ENCODE peak calls at places on chromosomes 4 and X, in nine cellular contexts. One of them, this sample, is unnamed.

GRCh38 chrX:74349387-74349786 is 45.4 kb downstream of the ZCCHC13 start:
- DNase-seq in neural progenitor cell: no peak
- DNase-seq in MM.1S: no peak
- DNase-seq in NCI-H1105 treated with DMSO at 0.1 percent for 48 hours: no peak
- DNase-seq in nephron progenitor cell: no peak
- DNase-seq in NCI-H1694: no peak
- DNase-seq in fibroblast of the conjunctiva: peak; percentile 41
- DNase-seq in LoVo: peak; percentile 4
- DNase-seq in tibial artery: no peak
- DNase-seq in this sample: no peak

GRCh38 chr4:83993774-83994173 is 457.9 kb downstream of the GPAT3 start:
- DNase-seq in fibroblast of the conjunctiva: no peak
- DNase-seq in nephron progenitor cell: peak; percentile 16
- DNase-seq in tibial artery: no peak
- DNase-seq in MM.1S: no peak
- DNase-seq in NCI-H1105 treated with DMSO at 0.1 percent for 48 hours: no peak
- DNase-seq in neural progenitor cell: peak; percentile 69
- DNase-seq in NCI-H1694: no peak
- DNase-seq in LoVo: no peak
- DNase-seq in this sample: peak; percentile 9

GRCh38 chrX:34382416-34382815 is 250.3 kb upstream of the FAM47A start:
- DNase-seq in fibroblast of the conjunctiva: peak; percentile 56
- DNase-seq in NCI-H1105 treated with DMSO at 0.1 percent for 48 hours: no peak
- DNase-seq in NCI-H1694: no peak
- DNase-seq in neural progenitor cell: no peak
- DNase-seq in LoVo: no peak
- DNase-seq in tibial artery: no peak
- DNase-seq in nephron progenitor cell: no peak
- DNase-seq in MM.1S: no peak
- DNase-seq in this sample: no peak

GRCh38 chrX:63657821-63658220 is 127.2 kb downstream of the ARHGEF9 start:
- DNase-seq in nephron progenitor cell: no peak
- DNase-seq in MM.1S: no peak
- DNase-seq in tibial artery: peak; percentile 77
- DNase-seq in neural progenitor cell: no peak
- DNase-seq in NCI-H1105 treated with DMSO at 0.1 percent for 48 hours: no peak
- DNase-seq in NCI-H1694: no peak
- DNase-seq in LoVo: no peak
- DNase-seq in fibroblast of the conjunctiva: peak; percentile 28
- DNase-seq in this sample: no peak

GRCh38 chr4:101527186-101527585 is 179.9 kb upstream of the PPP3CA start:
- DNase-seq in LoVo: no peak
- DNase-seq in neural progenitor cell: no peak
- DNase-seq in MM.1S: peak; percentile 71
- DNase-seq in NCI-H1694: no peak
- DNase-seq in nephron progenitor cell: no peak
- DNase-seq in fibroblast of the conjunctiva: no peak
- DNase-seq in tibial artery: no peak
- DNase-seq in NCI-H1105 treated with DMSO at 0.1 percent for 48 hours: no peak
- DNase-seq in this sample: peak; percentile 56

GRCh38 chr4:40550900-40551546 is 78.6 kb downstream of the RBM47 start:
- DNase-seq in tibial artery: no peak
- DNase-seq in fibroblast of the conjunctiva: peak; percentile 32
- DNase-seq in NCI-H1694: no peak
- DNase-seq in LoVo: peak; percentile 59
- DNase-seq in nephron progenitor cell: no peak
- DNase-seq in neural progenitor cell: peak; percentile 24
- DNase-seq in MM.1S: peak; percentile 89
- DNase-seq in NCI-H1105 treated with DMSO at 0.1 percent for 48 hours: no peak
- DNase-seq in this sample: peak; percentile 84

GRCh38 chr4:43275779-43276178 is 383.3 kb downstream of the GRXCR1 start:
- DNase-seq in nephron progenitor cell: no peak
- DNase-seq in neural progenitor cell: no peak
- DNase-seq in MM.1S: no peak
- DNase-seq in tibial artery: no peak
- DNase-seq in NCI-H1694: no peak
- DNase-seq in fibroblast of the conjunctiva: no peak
- DNase-seq in LoVo: no peak
- DNase-seq in NCI-H1105 treated with DMSO at 0.1 percent for 48 hours: no peak
- DNase-seq in this sample: no peak

GRCh38 chr4:86730310-86730709 is 118.9 kb downstream of the SLC10A6 start:
- DNase-seq in tibial artery: no peak
- DNase-seq in nephron progenitor cell: peak; percentile 5
- DNase-seq in neural progenitor cell: peak; percentile 24
- DNase-seq in MM.1S: no peak
- DNase-seq in fibroblast of the conjunctiva: no peak
- DNase-seq in LoVo: no peak
- DNase-seq in NCI-H1105 treated with DMSO at 0.1 percent for 48 hours: no peak
- DNase-seq in NCI-H1694: no peak
- DNase-seq in this sample: peak; percentile 53

GRCh38 chrX:116873678-116874077 is 410.9 kb upstream of the CT83 start:
- DNase-seq in NCI-H1105 treated with DMSO at 0.1 percent for 48 hours: no peak
- DNase-seq in fibroblast of the conjunctiva: peak; percentile 41
- DNase-seq in tibial artery: no peak
- DNase-seq in NCI-H1694: no peak
- DNase-seq in nephron progenitor cell: no peak
- DNase-seq in LoVo: no peak
- DNase-seq in neural progenitor cell: no peak
- DNase-seq in MM.1S: no peak
- DNase-seq in this sample: no peak

GRCh38 chrX:16114640-16115039 is 8.7 kb upstream of the GRPR start:
- DNase-seq in neural progenitor cell: no peak
- DNase-seq in NCI-H1694: no peak
- DNase-seq in fibroblast of the conjunctiva: peak; percentile 67
- DNase-seq in MM.1S: no peak
- DNase-seq in LoVo: no peak
- DNase-seq in nephron progenitor cell: no peak
- DNase-seq in tibial artery: no peak
- DNase-seq in NCI-H1105 treated with DMSO at 0.1 percent for 48 hours: no peak
- DNase-seq in this sample: peak; percentile 25

GRCh38 chr4:140691369-140691768 is 64.8 kb downstream of the TBC1D9 start:
- DNase-seq in nephron progenitor cell: no peak
- DNase-seq in NCI-H1694: no peak
- DNase-seq in fibroblast of the conjunctiva: no peak
- DNase-seq in tibial artery: no peak
- DNase-seq in MM.1S: no peak
- DNase-seq in NCI-H1105 treated with DMSO at 0.1 percent for 48 hours: no peak
- DNase-seq in LoVo: no peak
- DNase-seq in neural progenitor cell: no peak
- DNase-seq in this sample: no peak

GRCh38 chr4:86586160-86586572 is 7.9 kb upstream of the PTPN13 start:
- DNase-seq in NCI-H1694: no peak
- DNase-seq in LoVo: peak; percentile 62
- DNase-seq in nephron progenitor cell: no peak
- DNase-seq in NCI-H1105 treated with DMSO at 0.1 percent for 48 hours: no peak
- DNase-seq in MM.1S: no peak
- DNase-seq in tibial artery: no peak
- DNase-seq in neural progenitor cell: no peak
- DNase-seq in fibroblast of the conjunctiva: no peak
- DNase-seq in this sample: peak; percentile 44

GRCh38 chrX:142327182-142327581 is 122.1 kb upstream of the MAGEC2 start:
- DNase-seq in MM.1S: no peak
- DNase-seq in LoVo: no peak
- DNase-seq in nephron progenitor cell: no peak
- DNase-seq in NCI-H1105 treated with DMSO at 0.1 percent for 48 hours: no peak
- DNase-seq in fibroblast of the conjunctiva: no peak
- DNase-seq in tibial artery: no peak
- DNase-seq in NCI-H1694: no peak
- DNase-seq in neural progenitor cell: no peak
- DNase-seq in this sample: no peak

GRCh38 chrX:107823042-107823441 is 2.6 kb upstream of the MID2 start:
- DNase-seq in MM.1S: no peak
- DNase-seq in NCI-H1694: no peak
- DNase-seq in NCI-H1105 treated with DMSO at 0.1 percent for 48 hours: no peak
- DNase-seq in fibroblast of the conjunctiva: no peak
- DNase-seq in tibial artery: no peak
- DNase-seq in LoVo: no peak
- DNase-seq in nephron progenitor cell: no peak
- DNase-seq in neural progenitor cell: no peak
- DNase-seq in this sample: no peak

GRCh38 chr4:157045507-157046127 is 30.3 kb upstream of the GLRB start:
- DNase-seq in neural progenitor cell: peak; percentile 61
- DNase-seq in MM.1S: peak; percentile 52
- DNase-seq in NCI-H1105 treated with DMSO at 0.1 percent for 48 hours: peak; percentile 21
- DNase-seq in nephron progenitor cell: peak; percentile 21
- DNase-seq in fibroblast of the conjunctiva: peak; percentile 68
- DNase-seq in NCI-H1694: peak; percentile 41
- DNase-seq in LoVo: peak; percentile 55
- DNase-seq in tibial artery: no peak
- DNase-seq in this sample: peak; percentile 20

This sample was measured in GM12865.